ENCODE peak calls at places on chromosomes 7 and 10, in six cellular contexts. A, J, Q, C, M and P are unnamed samples.

GRCh38 chr7:66140924-66141323 is 26.3 kb downstream of the CRCP start:
- DNase-seq in A (no peak), J (peak; percentile 26), C (no peak), M (peak; percentile 75), Q (peak; percentile 73), P (peak; percentile 7)

GRCh38 chr10:30705625-30706149 is 76.1 kb upstream of the LYZL2 start:
- DNase-seq in A (no peak), M (no peak), C (no peak), J (no peak), Q (no peak), P (no peak)

GRCh38 chr7:2044311-2044882 is 188.3 kb downstream of the MAD1L1 start:
- DNase-seq in A (no peak), Q (no peak), J (no peak), M (no peak), C (no peak), P (no peak)

GRCh38 chr7:73613954-73614735 is 10.2 kb downstream of the MLXIPL start:
- DNase-seq in C (no peak), Q (peak; percentile 78), A (no peak), J (no peak), M (no peak), P (no peak)

GRCh38 chr7:87517136-87517805 is 41.8 kb upstream of the ABCB4 start:
- DNase-seq in Q (peak; percentile 35), C (no peak), M (no peak), J (no peak), A (no peak), P (no peak)

GRCh38 chr7:75928600-75928939 is 13.6 kb downstream of the POR start:
- DNase-seq in M (no peak), J (no peak), Q (no peak), A (peak; percentile 64), C (peak; percentile 36), P (no peak)

GRCh38 chr7:41401833-41402232 is 301.1 kb downstream of the INHBA start:
- DNase-seq in C (no peak), Q (no peak), J (no peak), M (no peak), A (no peak), P (no peak)

GRCh38 chr7:41930538-41931262 is 227.8 kb upstream of the INHBA start:
- DNase-seq in Q (peak; percentile 95), C (no peak), J (no peak), A (no peak), M (no peak), P (no peak)

GRCh38 chr7:141648276-141649114 is 53.5 kb downstream of the DENND11 start:
- DNase-seq in J (no peak), M (no peak), A (no peak), Q (no peak), C (no peak), P (no peak)

GRCh38 chr10:133326745-133327650 is 9.7 kb downstream of the CALY start:
- DNase-seq in M (no peak), C (no peak), A (no peak), Q (peak; percentile 39), J (no peak), P (no peak)

GRCh38 chr10:93074597-93075368 is 1.1 kb downstream of the CYP26A1 start:
- DNase-seq in M (no peak), Q (peak; percentile 20), C (no peak), J (no peak), A (no peak), P (no peak)

GRCh38 chr10:90560331-90560730 is 297.5 kb downstream of the HTR7 start:
- DNase-seq in J (no peak), A (no peak), M (peak; percentile 47), C (no peak), Q (peak; percentile 52), P (no peak)

GRCh38 chr10:131205556-131205955 is 106.0 kb downstream of the TCERG1L start:
- DNase-seq in A (no peak), Q (no peak), C (no peak), J (no peak), M (no peak), P (no peak)

GRCh38 chr10:122348512-122348911 is 26.0 kb upstream of the PLEKHA1 start:
- DNase-seq in M (no peak), C (no peak), J (no peak), A (no peak), Q (peak; percentile 80), P (no peak)

GRCh38 chr7:2157473-2158279 is 75.1 kb downstream of the MAD1L1 start:
- DNase-seq in Q (peak; percentile 90), A (no peak), C (no peak), J (no peak), M (peak; percentile 97), P (no peak)

GRCh38 chr7:21448974-21449373 is 21.1 kb downstream of the SP4 start:
- DNase-seq in Q (no peak), A (no peak), M (no peak), C (no peak), J (no peak), P (no peak)

GRCh38 chr7:112743811-112744210 is 46.4 kb downstream of the TMEM168 start:
- DNase-seq in J (no peak), A (no peak), Q (no peak), M (no peak), C (no peak), P (no peak)